ENCODE peak calls at places on chromosomes 16 and 17, in eight cellular contexts. M is breast epithelium; F is fibroblast of the aortic adventitia; K is CD8-positive, alpha-beta T cell; R is AG04450; O is kidney epithelial cell; Y is cardiac muscle cell; H is endodermal cell. P is an unnamed sample.

GRCh38 chr16:53518550-53519416 is 15.8 kb upstream of the AKTIP start:
- DNase-seq in H (no peak), M (peak; percentile 26), O (no peak), R (no peak), K (peak; percentile 57), Y (peak; percentile 94), F (peak; percentile 72), P (peak; percentile 72)

GRCh38 chr17:38877130-38877851 is 7.4 kb downstream of the LASP1 start:
- DNase-seq in K (peak; percentile 68), O (no peak), F (no peak), H (peak; percentile 69), Y (no peak), R (no peak), M (no peak), P (no peak)

GRCh38 chr16:82784567-82784956 is 157.8 kb downstream of the CDH13 start:
- DNase-seq in K (no peak), R (no peak), F (no peak), Y (no peak), H (no peak), M (no peak), O (no peak), P (no peak)

GRCh38 chr17:28526381-28526780 is 20.2 kb downstream of the FOXN1 start:
- DNase-seq in O (no peak), M (no peak), R (no peak), F (no peak), Y (no peak), K (no peak), H (no peak), P (no peak)

GRCh38 chr16:56667581-56668571 is at the start of gene MT1G:
- DNase-seq in F (peak; percentile 14), K (no peak), R (no peak), Y (peak; percentile 56), O (no peak), H (peak; percentile 74), M (no peak), P (no peak)

GRCh38 chr16:27436065-27436464 is 34.1 kb downstream of the IL21R start:
- DNase-seq in H (peak; percentile 15), Y (no peak), K (peak; percentile 4), M (no peak), R (no peak), O (no peak), F (no peak), P (no peak)

GRCh38 chr16:53282975-53283946 is 151.0 kb upstream of the RBL2 start:
- DNase-seq in Y (peak; percentile 62), R (peak; percentile 4), O (peak; percentile 16), F (peak; percentile 64), M (no peak), K (no peak), H (no peak), P (no peak)

GRCh38 chr16:71540-72341 is 690 bp downstream of the RHBDF1 start:
- DNase-seq in Y (peak; percentile 69), R (no peak), F (peak; percentile 68), K (no peak), O (no peak), M (peak; percentile 97), H (peak; percentile 95), P (no peak)

GRCh38 chr17:27997522-27997921 is 45.0 kb upstream of the NLK start:
- DNase-seq in K (no peak), O (no peak), F (no peak), R (no peak), Y (no peak), H (no peak), M (no peak), P (no peak)

GRCh38 chr17:48457080-48457836 is 27.2 kb upstream of the SKAP1 start:
- DNase-seq in K (peak; percentile 78), M (peak; percentile 20), Y (peak; percentile 70), R (no peak), F (peak; percentile 50), H (peak; percentile 92), O (no peak), P (peak; percentile 68)

GRCh38 chr16:26688105-26688504 is 378.6 kb upstream of the C16orf82 start:
- DNase-seq in R (no peak), H (no peak), O (no peak), M (no peak), Y (no peak), K (no peak), F (no peak), P (no peak)

GRCh38 chr16:77723108-77723514 is 797 bp downstream of the NUDT7 start:
- DNase-seq in H (no peak), Y (peak; percentile 66), K (no peak), O (no peak), R (peak; percentile 43), F (peak; percentile 75), M (no peak), P (peak; percentile 16)

GRCh38 chr17:31535581-31535981 is 144.1 kb downstream of the RAB11FIP4 start:
- DNase-seq in H (no peak), R (no peak), O (no peak), Y (no peak), K (no peak), F (no peak), M (no peak), P (peak; percentile 87)

GRCh38 chr17:48722924-48723554 is at the start of gene PRAC2:
- DNase-seq in M (no peak), R (no peak), K (no peak), Y (no peak), H (peak; percentile 85), O (no peak), F (no peak), P (no peak)

GRCh38 chr17:7313028-7313889 is 1.9 kb downstream of the GPS2 start:
- DNase-seq in H (peak; percentile 84), K (no peak), M (no peak), R (no peak), Y (no peak), O (no peak), F (no peak), P (no peak)

GRCh38 chr17:45920083-45920482 is 25.7 kb downstream of the MAPT start:
- DNase-seq in O (no peak), K (no peak), F (no peak), R (no peak), M (no peak), Y (no peak), H (no peak), P (no peak)

GRCh38 chr17:74742153-74742515 is 5.1 kb downstream of the RAB37 start:
- DNase-seq in R (no peak), H (peak; percentile 64), M (no peak), Y (no peak), F (no peak), K (peak; percentile 45), O (no peak), P (peak; percentile 62)

GRCh38 chr16:30942421-30942796 is 6.5 kb upstream of the ORAI3 start:
- DNase-seq in F (no peak), K (no peak), H (peak; percentile 55), M (no peak), Y (no peak), R (no peak), O (no peak), P (no peak)

GRCh38 chr17:42103221-42103954 is 5.1 kb upstream of the ZNF385C start:
- DNase-seq in R (no peak), F (no peak), M (no peak), H (no peak), Y (no peak), K (no peak), O (no peak), P (no peak)

GRCh38 chr17:75845058-75845711 is 981 bp upstream of the UNC13D start:
- DNase-seq in H (peak; percentile 98), F (peak; percentile 52), Y (peak; percentile 69), K (peak; percentile 58), O (no peak), M (peak; percentile 95), R (no peak), P (peak; percentile 91)

GRCh38 chr16:67543582-67543981 is 15.0 kb downstream of the RIPOR1 start:
- DNase-seq in Y (no peak), R (no peak), K (no peak), H (no peak), M (no peak), F (no peak), O (no peak), P (no peak)

GRCh38 chr16:49696414-49697101 is 159.4 kb downstream of the ZNF423 start:
- DNase-seq in M (no peak), F (no peak), O (no peak), R (no peak), K (no peak), Y (no peak), H (peak; percentile 97), P (no peak)

GRCh38 chr16:81462683-81463082 is 18.1 kb downstream of the CMIP start:
- DNase-seq in O (no peak), H (no peak), F (no peak), Y (no peak), R (no peak), M (no peak), K (no peak), P (no peak)
- TF ChIP-seq CTCF in O (no peak), H (no peak), F (no peak), Y (no peak), R (no peak), M (no peak), K (no peak), P (no peak)

GRCh38 chr17:80382446-80382845 is 32.5 kb upstream of the ENDOV start:
- DNase-seq in R (no peak), H (no peak), K (no peak), M (no peak), O (no peak), F (no peak), Y (no peak), P (no peak)
- TF ChIP-seq CTCF in R (no peak), H (no peak), K (no peak), M (no peak), O (no peak), F (no peak), Y (no peak), P (no peak)

DNA sequence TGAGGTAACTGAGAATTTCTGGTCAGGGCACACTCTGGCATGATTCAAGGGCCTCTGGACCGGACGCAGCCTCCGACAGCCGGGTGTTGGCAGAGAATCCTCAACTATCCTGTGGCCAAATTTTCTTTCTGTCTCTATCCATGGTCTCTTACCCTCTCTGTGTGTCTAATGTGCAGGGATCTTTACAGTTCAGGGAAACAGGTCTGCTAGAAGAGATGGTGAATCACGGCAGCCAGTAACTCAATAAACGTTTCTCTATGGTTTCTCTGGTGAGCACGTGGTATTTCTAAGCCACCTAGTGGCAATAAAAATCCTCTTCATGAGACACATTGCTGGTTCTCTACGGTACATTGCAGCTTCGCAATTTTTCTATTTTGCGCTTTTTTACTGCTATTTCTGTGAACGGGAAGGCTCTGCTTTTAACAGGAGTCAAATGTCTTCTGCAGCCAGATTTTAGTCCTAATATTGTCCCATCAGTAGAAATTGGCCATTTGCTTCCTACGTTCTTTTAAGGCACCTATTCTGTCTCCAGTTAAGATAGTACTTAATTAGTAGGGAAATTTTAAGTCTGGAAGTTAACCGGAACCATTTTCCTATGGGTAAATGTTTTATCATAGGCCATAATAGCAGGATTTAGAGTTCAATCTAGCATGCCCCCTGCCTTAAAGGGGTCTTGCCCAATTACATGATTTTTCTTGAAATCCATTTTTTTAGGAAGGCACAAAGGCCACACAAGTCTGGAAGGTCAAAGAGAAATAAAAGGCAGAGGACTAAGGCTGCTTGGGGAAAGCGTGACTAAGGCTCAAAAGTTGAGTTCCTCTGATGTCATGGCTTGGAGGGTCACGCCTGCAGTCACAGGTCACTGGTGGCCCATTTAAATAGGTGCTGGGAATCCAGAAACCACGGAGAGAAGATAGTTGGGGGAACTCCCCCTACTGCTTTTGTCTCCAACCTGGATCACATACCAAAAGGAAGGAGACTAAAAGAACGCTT is 31.5 kb downstream of the QPRT start:
- DNase-seq in M (no peak), K (peak; percentile 36), H (peak; percentile 72), Y (peak; percentile 82), O (peak; percentile 57), F (peak; percentile 82), R (peak; percentile 48), P (peak; percentile 67)
- TF ChIP-seq CTCF in M (peak; percentile 34), K (peak; percentile 76), H (peak; percentile 83), Y (peak; percentile 66), O (peak; percentile 63), F (peak; percentile 60), R (peak; percentile 71), P (peak; percentile 28)

GRCh38 chr17:65085397-65085796 is 28.9 kb upstream of the GNA13 start:
- DNase-seq in R (no peak), M (no peak), Y (peak; percentile 35), K (no peak), H (peak; percentile 74), O (no peak), F (no peak), P (no peak)
- TF ChIP-seq CTCF in R (no peak), M (no peak), Y (no peak), K (no peak), H (peak; percentile 15), O (no peak), F (no peak), P (no peak)

P was measured in GM10248.